ENCODE peak calls at places on chromosomes 11 and 22, in six cellular contexts. D is GM10248, U is amygdala, I is NCI-H510A, Y is mucosa of descending colon, S is Daoy. L is an unnamed sample.
A peak's percentile ranks its signal among the peaks of the same experiment; 100 is the strongest.

GRCh38 chr11:2763939-2764338 is 64.1 kb upstream of the KCNQ1OT1 start:
- DNase-seq in U (no peak), Y (no peak), I (no peak), D (no peak), S (no peak), L (no peak)

GRCh38 chr22:28051787-28052356 is 132.8 kb upstream of the PITPNB start:
- DNase-seq in Y (no peak), U (peak; percentile 15), S (peak; percentile 67), I (no peak), D (no peak), L (no peak)

GRCh38 chr11:110190885-110191284 is 97.7 kb downstream of the ZC3H12C start:
- DNase-seq in I (no peak), S (no peak), D (no peak), U (no peak), Y (no peak), L (no peak)

GRCh38 chr11:113317297-113317696 is 2.9 kb downstream of the TTC12 start:
- DNase-seq in D (no peak), S (no peak), I (peak; percentile 42), Y (no peak), U (no peak), L (no peak)

GRCh38 chr22:17875156-17875555 is 100.9 kb upstream of the BID start:
- DNase-seq in Y (no peak), D (no peak), U (no peak), S (no peak), I (peak; percentile 52), L (no peak)

GRCh38 chr22:47297261-47298016 is 535.0 kb downstream of the TBC1D22A start:
- DNase-seq in U (no peak), S (no peak), D (peak; percentile 8), I (no peak), Y (no peak), L (no peak)

GRCh38 chr11:71266114-71266833 is 13.9 kb upstream of the SHANK2 start:
- DNase-seq in S (no peak), I (no peak), Y (peak; percentile 77), D (no peak), U (no peak), L (no peak)

GRCh38 chr11:111761056-111761455 is 5.1 kb downstream of the PPP2R1B start:
- DNase-seq in D (no peak), Y (no peak), I (no peak), S (no peak), U (no peak), L (no peak)

GRCh38 chr11:120229451-120230424 is 10.2 kb upstream of the POU2F3 start:
- DNase-seq in U (no peak), D (peak; percentile 52), Y (peak; percentile 42), I (no peak), S (no peak), L (no peak)

GRCh38 chr22:45689195-45689594 is 17.6 kb downstream of the ATXN10 start:
- DNase-seq in U (no peak), I (no peak), D (no peak), S (no peak), Y (no peak), L (no peak)

GRCh38 chr11:79336740-79337517 is 103.9 kb downstream of the TENM4 start:
- DNase-seq in U (no peak), D (no peak), Y (no peak), I (no peak), S (no peak), L (no peak)

GRCh38 chr11:121890377-121890776 is 225.6 kb downstream of the BLID start:
- DNase-seq in D (no peak), I (no peak), S (peak; percentile 81), U (no peak), Y (no peak), L (no peak)

GRCh38 chr22:44627521-44628139 is 74.4 kb upstream of the PRR5 start:
- DNase-seq in D (no peak), Y (no peak), S (no peak), U (no peak), I (no peak), L (no peak)

L was measured in GM12891.